ENCODE peak calls at places on chromosomes 13 and 19, in four cellular contexts. X is ascending aorta, B is ovary, J is tibial artery. H is an unnamed sample. For H3K36me3 and H3K4me1, the result is how much of the 10 kb centered on the place peaks cover.

GRCh38 chr13:24982333-24982999 is 113.5 kb upstream of the PABPC3 start:
- DNase-seq in J (no peak), B (no peak), X (no peak), H (peak)

GRCh38 chr19:41904118-41904870 is 21.3 kb downstream of the ARHGEF1 start:
- DNase-seq in B (no peak), J (no peak), X (no peak), H (no peak)

GRCh38 chr13:94988654-94989053 is 276.3 kb upstream of the SOX21 start:
- DNase-seq in B (no peak), J (no peak), X (no peak), H (no peak)

GRCh38 chr19:3250675-3251074 is 26.2 kb downstream of the CELF5 start:
- DNase-seq in J (no peak), B (no peak), X (no peak), H (no peak)

GRCh38 chr19:52343548-52343947 is 7.5 kb downstream of the ZNF610 start:
- DNase-seq in J (peak), B (peak), X (no peak), H (peak)

GRCh38 chr19:41758846-41759245 is 3.5 kb downstream of the CEACAM6 start:
- DNase-seq in B (no peak), J (no peak), X (no peak), H (no peak)

GRCh38 chr19:45253396-45254027 is 2.4 kb downstream of the MARK4 start:
- DNase-seq in J (no peak), B (no peak), X (no peak), H (no peak)

GRCh38 chr13:23372264-23372905 is 61.1 kb downstream of the SACS start:
- DNase-seq in X (no peak), B (no peak), J (no peak), H (no peak)

GRCh38 chr13:55432814-55433213 is 1707.9 kb upstream of the PRR20A start:
- DNase-seq in J (no peak), B (no peak), X (no peak), H (no peak)

GRCh38 chr13:45718992-45719391 is 16.9 kb downstream of the CBY2 start:
- DNase-seq in B (no peak), J (no peak), X (no peak), H (no peak)

GRCh38 chr19:44566984-44567383 is 37.5 kb upstream of the CEACAM20 start:
- DNase-seq in J (no peak), B (no peak), X (no peak), H (no peak)

GRCh38 chr13:75514080-75515040 is 23.3 kb downstream of the COMMD6 start:
- DNase-seq in X (no peak), J (no peak), B (no peak), H (no peak)

GRCh38 chr13:101698400-101698799 is 245.9 kb downstream of the ITGBL1 start:
- DNase-seq in B (no peak), J (no peak), X (no peak), H (no peak)

GRCh38 chr13:108561152-108561551 is 68.3 kb upstream of the MYO16 start:
- DNase-seq in X (no peak), J (no peak), B (no peak), H (no peak)

GRCh38 chr19:13762635-13763235 is 1.6 kb upstream of the MRI1 start:
- DNase-seq in X (no peak), J (no peak), B (peak), H (no peak)

GRCh38 chr13:113786262-113786841 is 27.3 kb downstream of the TMEM255B start:
- DNase-seq in X (no peak), B (no peak), J (no peak), H (no peak)

GRCh38 chr19:51511353-51511752 is 9.8 kb upstream of the SIGLEC12 start:
- DNase-seq in J (no peak), X (no peak), B (no peak), H (no peak)

GRCh38 chr13:111978536-111978935 is 88.4 kb upstream of the SOX1 start:
- DNase-seq in X (no peak), B (no peak), J (no peak), H (no peak)

GRCh38 chr13:40026741-40027140 is 371.3 kb downstream of the COG6 start:
- DNase-seq in B (no peak), J (no peak), X (no peak), H (no peak)

GRCh38 chr13:75364131-75364713 is 117.7 kb downstream of the TBC1D4 start:
- DNase-seq in B (no peak), X (no peak), J (no peak), H (no peak)

GRCh38 chr19:18905520-18906236 is 9.7 kb upstream of the CERS1 start:
- DNase-seq in J (no peak), X (no peak), B (no peak), H (no peak)

GRCh38 chr19:41612483-41612882 is 14.4 kb downstream of the CEACAM4 start:
- DNase-seq in X (no peak), J (no peak), B (no peak), H (no peak)

GRCh38 chr13:33125821-33126570 is 109.8 kb downstream of the KL start:
- DNase-seq in X (no peak), B (peak), J (peak), H (peak)

GRCh38 chr19:38224014-38224862 is at the start of gene DPF1:
- DNase-seq in X (no peak), B (no peak), J (no peak), H (peak)

GRCh38 chr19:12792048-12792852 is 964 bp downstream of the JUNB start:
- DNase-seq in J (no peak), B (peak), X (no peak), H (peak)

GRCh38 chr19:52533901-52534300 is 6.4 kb downstream of the ZNF808 start:
- DNase-seq in X (no peak), B (no peak), J (no peak), H (peak)

GRCh38 chr13:100423375-100423774 is 165.2 kb downstream of the GGACT start:
- DNase-seq in B (no peak), J (no peak), X (no peak), H (no peak)

GRCh38 chr19:19185853-19186728 is 5.9 kb downstream of the BORCS8 start:
- DNase-seq in B (no peak), X (no peak), J (no peak), H (no peak)

GRCh38 chr19:6736917-6737283 is 480 bp downstream of the GPR108 start:
- DNase-seq in B (no peak), J (no peak), X (no peak), H (no peak)

DNA sequence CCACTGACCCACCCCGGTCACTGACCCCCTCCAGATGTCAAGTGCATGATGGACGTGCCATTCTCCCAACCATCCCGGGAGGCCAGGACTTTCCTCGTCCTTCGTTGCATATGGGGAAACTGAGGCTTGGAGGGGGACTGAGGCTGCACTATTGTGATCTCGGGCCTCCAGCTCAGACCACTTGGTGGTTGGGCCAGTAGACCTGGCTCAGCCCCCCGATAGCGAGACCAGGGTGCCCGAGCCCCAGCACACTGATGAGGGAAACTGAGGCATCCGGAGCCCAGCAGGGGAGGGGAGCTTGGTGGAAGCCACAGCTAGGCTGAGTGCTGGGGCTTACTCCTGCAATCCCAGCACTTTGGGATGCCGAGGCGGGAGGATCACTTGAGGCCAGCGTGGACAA is 10.4 kb downstream of the EFNA2 start:
- DNase-seq in B (no peak), X (no peak), J (no peak), H (no peak)
- H3K36me3 ChIP-seq in B (under half), X (under half), J (under half), H (under half)

DNA sequence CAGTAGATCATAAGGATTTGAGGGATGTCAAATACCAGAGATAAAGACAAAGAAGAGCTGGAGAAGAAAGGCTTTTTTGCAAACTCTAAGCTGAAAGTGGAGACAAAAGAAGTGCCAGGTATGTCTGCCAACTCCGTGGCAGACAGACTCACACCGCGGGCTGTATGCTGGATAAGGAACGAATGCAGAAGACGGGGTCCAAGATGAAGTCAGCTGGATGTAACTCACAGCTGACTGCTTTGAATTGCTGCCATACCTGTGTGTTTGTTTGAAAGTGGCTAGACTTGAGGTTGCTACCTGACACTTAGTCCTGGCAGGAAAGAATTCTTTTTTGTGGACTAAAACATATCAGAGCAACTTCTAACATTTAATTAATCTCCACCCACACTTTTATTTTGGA is 398.8 kb downstream of the DLEU7 start:
- DNase-seq in X (no peak), B (no peak), J (no peak), H (no peak)
- H3K4me1 ChIP-seq in X (under half), B (under half), J (under half), H (under half)

DNA sequence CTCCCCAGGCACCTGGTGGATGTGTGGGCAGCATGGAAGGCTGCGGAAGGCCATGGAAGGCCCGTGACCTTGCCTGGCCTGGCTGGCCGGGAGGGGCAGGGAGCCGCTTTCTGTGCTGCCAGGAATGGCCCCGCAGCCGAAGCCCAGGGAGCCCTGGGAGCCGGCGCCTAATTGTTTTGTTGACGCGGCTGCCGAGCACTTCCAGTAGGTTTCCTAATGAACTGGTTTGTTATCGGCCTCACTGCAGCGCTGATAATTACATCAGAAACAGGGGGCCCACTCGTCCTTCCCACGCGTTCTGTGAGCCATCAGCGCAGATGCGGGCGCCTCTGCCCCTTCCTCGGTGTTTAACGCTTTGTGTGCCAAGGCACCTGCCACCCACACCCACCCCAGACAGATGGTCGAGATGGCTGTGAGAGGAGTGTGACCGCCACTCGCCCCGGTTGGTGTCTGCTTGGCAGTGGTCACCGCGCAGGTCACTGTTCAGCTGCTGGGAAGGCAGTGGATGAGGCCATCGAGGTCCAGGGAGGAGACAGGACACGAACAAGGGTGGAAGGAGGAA is 124.5 kb downstream of the KDM4B start:
- DNase-seq in X (no peak), J (no peak), B (peak), H (peak)
- H3K27ac ChIP-seq in X (no peak), J (no peak), B (no peak), H (peak)

DNA sequence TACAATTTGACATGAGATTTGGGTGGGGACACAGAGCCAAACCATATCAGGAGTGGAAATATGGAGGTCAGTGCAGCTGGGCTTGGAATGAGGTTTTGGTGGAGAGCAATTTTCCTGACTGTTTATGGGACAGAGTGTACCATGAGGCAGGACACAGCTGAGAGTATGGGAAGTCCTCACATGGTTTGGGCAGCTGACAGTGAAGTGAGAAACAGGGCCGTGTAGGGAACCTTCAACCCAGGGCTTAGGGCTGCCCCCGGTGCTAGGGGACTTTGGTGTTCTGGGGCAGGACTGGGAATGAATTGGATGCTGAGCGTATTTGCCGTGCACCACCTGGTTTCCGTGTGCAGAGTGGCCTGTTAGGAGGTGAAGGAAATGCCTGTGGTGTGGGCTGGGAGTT is 6.1 kb downstream of the ZNF548 start:
- DNase-seq in X (no peak), B (no peak), J (no peak), H (no peak)
- H3K36me3 ChIP-seq in X (half or more), B (under half), J (half or more), H (under half)

DNA sequence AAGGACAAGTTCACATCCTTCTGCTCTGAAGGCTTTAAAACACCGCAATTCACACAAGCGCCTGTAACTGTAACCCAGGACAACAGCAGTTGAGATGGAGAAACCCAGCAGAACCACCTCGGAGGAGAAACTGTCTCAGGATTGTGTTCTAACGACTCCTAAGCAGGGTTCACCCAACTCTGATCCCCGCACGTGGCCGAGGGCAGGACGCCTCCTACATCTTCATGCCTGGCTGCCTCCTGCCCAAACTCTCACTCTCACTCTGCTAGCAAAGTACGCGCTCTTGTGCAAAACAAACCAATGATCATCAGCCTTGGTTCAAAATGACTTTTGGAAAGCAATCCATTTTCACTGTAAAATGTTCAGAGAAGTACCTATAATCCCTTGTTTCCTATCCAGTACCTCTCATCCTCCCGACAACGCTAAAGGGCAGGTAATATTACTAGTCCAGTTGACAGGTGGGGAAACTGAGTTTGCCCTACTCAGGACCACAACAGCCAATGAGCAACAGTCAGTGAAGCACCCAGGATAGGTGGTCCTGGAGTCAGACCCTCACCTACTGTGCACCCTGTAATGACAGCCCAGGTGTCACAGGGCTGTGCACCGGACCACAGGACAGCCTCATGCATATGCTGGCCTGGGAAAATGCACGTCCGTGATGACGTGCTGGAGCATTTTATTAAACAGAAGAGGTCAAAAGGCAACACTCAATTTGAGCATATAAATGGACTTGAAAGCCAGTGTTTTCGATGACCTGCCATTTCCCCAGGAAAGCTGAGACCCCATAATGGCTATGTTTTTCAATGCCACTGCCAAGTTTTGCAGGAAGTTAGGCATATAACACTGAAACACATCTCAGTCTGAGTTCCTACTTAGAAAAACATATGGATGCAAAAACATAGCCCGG is 25.4 kb downstream of the EPS15L1 start:
- DNase-seq in J (no peak), B (no peak), X (no peak), H (no peak)
- H3K4me1 ChIP-seq in J (under half), B (under half), X (under half), H (half or more)

DNA sequence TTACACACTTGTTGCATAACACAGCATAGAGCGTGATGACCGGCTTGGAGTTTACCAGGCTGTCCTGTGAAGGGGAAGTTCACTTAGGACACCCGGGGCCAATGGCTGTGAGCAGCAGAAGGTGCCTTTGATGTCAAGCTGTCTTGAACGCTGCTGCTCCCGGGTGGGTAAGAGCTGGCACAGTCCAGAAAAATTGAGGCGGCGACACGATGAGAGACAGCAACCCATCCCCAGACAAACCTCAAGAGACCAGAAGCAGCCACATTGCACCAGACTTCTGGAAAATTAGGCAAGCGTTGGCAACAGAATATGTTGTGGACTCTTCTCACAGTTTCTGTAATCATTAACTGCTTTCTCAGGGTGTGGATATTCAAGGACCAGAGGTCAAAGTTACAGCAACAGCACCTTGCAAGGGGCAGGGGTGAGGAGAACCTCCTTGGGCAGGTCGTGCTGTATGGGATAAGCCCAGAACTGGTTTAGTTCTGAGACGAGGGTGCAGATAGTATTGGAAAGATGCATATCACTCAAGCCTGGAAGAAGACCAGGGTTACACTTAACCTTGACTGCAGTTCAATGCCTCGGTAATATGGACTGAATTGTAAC is 10.1 kb downstream of the NFILZ start:
- DNase-seq in B (no peak), J (peak), X (no peak), H (no peak)
- H3K27ac ChIP-seq in B (no peak), J (no peak), X (no peak), H (no peak)

DNA sequence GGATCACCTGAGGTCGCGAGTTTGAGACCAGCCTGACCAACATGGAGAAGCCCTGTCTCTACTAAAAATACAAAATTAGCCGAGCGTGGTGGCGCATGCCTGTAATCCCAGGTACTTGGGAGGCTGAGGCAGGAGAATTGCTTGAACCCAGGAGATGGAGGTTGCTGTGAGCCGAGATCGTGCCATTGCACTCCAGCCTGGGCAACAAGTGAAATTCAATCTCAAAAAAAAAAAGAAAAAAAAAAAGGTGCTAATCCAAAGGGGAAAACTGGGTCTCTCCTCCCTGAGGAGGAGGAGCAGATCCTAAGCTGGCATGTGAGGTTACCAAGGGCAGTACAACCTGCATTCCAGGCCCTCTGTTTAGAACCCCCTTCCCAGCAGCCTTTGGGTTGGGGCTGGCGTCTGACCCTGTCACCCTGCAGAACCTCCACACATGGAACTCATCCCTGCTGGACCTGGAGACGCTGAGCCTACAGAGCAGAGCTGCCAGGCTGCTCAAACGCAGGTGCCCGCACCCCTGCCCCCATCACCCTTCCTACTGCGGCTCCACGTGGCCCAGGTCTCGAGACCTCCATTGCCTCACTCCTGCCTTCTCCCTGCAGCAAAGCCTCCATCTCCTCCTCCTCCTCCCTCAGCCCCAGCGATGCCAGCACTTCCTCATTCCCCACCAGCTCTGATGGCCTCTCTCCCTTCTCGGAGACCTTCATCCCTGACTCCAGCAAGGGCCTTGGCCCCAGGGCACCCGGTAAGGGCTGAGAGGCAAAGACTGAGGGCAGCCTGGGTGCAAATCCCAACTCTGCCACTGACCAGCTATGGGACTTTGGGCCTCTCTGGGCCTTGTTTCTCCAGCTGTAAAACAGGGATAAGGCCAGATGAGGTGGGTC is 6.7 kb downstream of the PROSER3 start:
- DNase-seq in J (no peak), X (no peak), B (no peak), H (no peak)
- H3K36me3 ChIP-seq in J (under half), X (under half), B (under half), H (under half)

GRCh38 chr13:110262082-110262436 is 44.9 kb downstream of the COL4A1 start:
- DNase-seq in B (no peak), X (no peak), J (no peak), H (no peak)
- H3K4me1 ChIP-seq in B (under half), X (under half), J (half or more), H (half or more)

H was measured in heart right ventricle.